ENCODE peak calls at places on chromosomes 13 and 19, in seven cellular contexts. S is NCI-H146; P is fibroblast of lung; Q is natural killer cell; T is small intestine; B is NCI-H1417 treated with DMSO at 0.1 percent for 48 hours; U is CD4-positive, alpha-beta memory T cell. W is an unnamed sample.

GRCh38 chr13:21957833-21958232 is 287.0 kb downstream of the FGF9 start:
- DNase-seq in S (no peak), P (no peak), T (no peak), B (no peak), U (no peak), Q (no peak), W (no peak)

GRCh38 chr13:50452761-50453160 is 390.7 kb downstream of the DLEU7 start:
- DNase-seq in S (no peak), U (no peak), Q (no peak), T (no peak), B (no peak), P (no peak), W (no peak)

GRCh38 chr19:42396248-42396541 is 6.1 kb upstream of the CNFN start:
- DNase-seq in S (peak; percentile 75), Q (no peak), U (no peak), P (no peak), B (no peak), T (no peak), W (no peak)

GRCh38 chr13:89574077-89574476 is 1773.4 kb upstream of the MIR17HG start:
- DNase-seq in P (no peak), B (no peak), T (no peak), U (no peak), S (no peak), Q (no peak), W (no peak)

GRCh38 chr13:28110414-28110813 is 10.0 kb upstream of the FLT3 start:
- DNase-seq in T (no peak), S (no peak), Q (no peak), P (no peak), B (no peak), U (no peak), W (no peak)

GRCh38 chr13:110700186-110700585 is 5.7 kb downstream of the CARS2 start:
- DNase-seq in T (no peak), Q (no peak), U (no peak), S (no peak), P (no peak), B (no peak), W (no peak)

GRCh38 chr13:66803759-66804456 is 426.2 kb downstream of the PCDH9 start:
- DNase-seq in T (no peak), U (no peak), Q (no peak), S (peak; percentile 70), B (peak; percentile 68), P (no peak), W (peak; percentile 23)

GRCh38 chr13:48233886-48234488 is 981 bp downstream of the ITM2B start:
- DNase-seq in Q (no peak), B (no peak), U (no peak), S (peak; percentile 56), T (peak; percentile 65), P (peak; percentile 65), W (peak; percentile 56)